ENCODE peak calls at places on chromosomes 5 and 9, in nine cellular contexts. One of them, this sample, is unnamed.
A peak's percentile ranks its signal among the peaks of the same experiment; 100 is the strongest.

GRCh38 chr5:32331927-32332274 is 19.2 kb upstream of the MTMR12 start:
- DNase-seq in ecto neural progenitor cell: no peak
- DNase-seq in IMR-90: no peak
- DNase-seq in HTR-8/SVneo: no peak
- DNase-seq in effector memory CD4-positive, alpha-beta T cell: no peak
- DNase-seq in naive thymus-derived CD8-positive, alpha-beta T cell: no peak
- DNase-seq in NCI-H1105: no peak
- DNase-seq in neural progenitor cell: no peak
- DNase-seq in occipital lobe: no peak
- DNase-seq in this sample: no peak

GRCh38 chr9:134163374-134164196 is 779 bp downstream of the RNU6ATAC start:
- DNase-seq in ecto neural progenitor cell: peak; percentile 65
- DNase-seq in effector memory CD4-positive, alpha-beta T cell: peak; percentile 58
- DNase-seq in HTR-8/SVneo: no peak
- DNase-seq in NCI-H1105: no peak
- DNase-seq in neural progenitor cell: peak; percentile 57
- DNase-seq in occipital lobe: peak; percentile 34
- DNase-seq in naive thymus-derived CD8-positive, alpha-beta T cell: peak; percentile 72
- DNase-seq in IMR-90: peak; percentile 22
- DNase-seq in this sample: no peak

GRCh38 chr5:203246-203645 is 12.0 kb downstream of the LRRC14B start:
- DNase-seq in ecto neural progenitor cell: no peak
- DNase-seq in IMR-90: no peak
- DNase-seq in NCI-H1105: no peak
- DNase-seq in effector memory CD4-positive, alpha-beta T cell: no peak
- DNase-seq in HTR-8/SVneo: no peak
- DNase-seq in naive thymus-derived CD8-positive, alpha-beta T cell: no peak
- DNase-seq in occipital lobe: no peak
- DNase-seq in neural progenitor cell: no peak
- DNase-seq in this sample: no peak

GRCh38 chr9:5580650-5581049 is 48.3 kb upstream of the RIC1 start:
- DNase-seq in IMR-90: no peak
- DNase-seq in ecto neural progenitor cell: no peak
- DNase-seq in occipital lobe: no peak
- DNase-seq in NCI-H1105: no peak
- DNase-seq in neural progenitor cell: no peak
- DNase-seq in HTR-8/SVneo: no peak
- DNase-seq in effector memory CD4-positive, alpha-beta T cell: no peak
- DNase-seq in naive thymus-derived CD8-positive, alpha-beta T cell: no peak
- DNase-seq in this sample: no peak

GRCh38 chr9:97412628-97413382 is 909 bp downstream of the TDRD7 start:
- DNase-seq in naive thymus-derived CD8-positive, alpha-beta T cell: no peak
- DNase-seq in occipital lobe: no peak
- DNase-seq in HTR-8/SVneo: peak; percentile 22
- DNase-seq in ecto neural progenitor cell: no peak
- DNase-seq in IMR-90: peak; percentile 5
- DNase-seq in NCI-H1105: no peak
- DNase-seq in effector memory CD4-positive, alpha-beta T cell: no peak
- DNase-seq in neural progenitor cell: no peak
- DNase-seq in this sample: no peak

GRCh38 chr5:1951165-1951816 is 68.6 kb upstream of the IRX4 start:
- DNase-seq in naive thymus-derived CD8-positive, alpha-beta T cell: no peak
- DNase-seq in ecto neural progenitor cell: no peak
- DNase-seq in occipital lobe: no peak
- DNase-seq in HTR-8/SVneo: no peak
- DNase-seq in neural progenitor cell: no peak
- DNase-seq in effector memory CD4-positive, alpha-beta T cell: no peak
- DNase-seq in NCI-H1105: no peak
- DNase-seq in IMR-90: no peak
- DNase-seq in this sample: no peak

GRCh38 chr5:4544049-4544675 is 596.0 kb upstream of the ADAMTS16 start:
- DNase-seq in NCI-H1105: no peak
- DNase-seq in IMR-90: no peak
- DNase-seq in HTR-8/SVneo: no peak
- DNase-seq in neural progenitor cell: peak; percentile 58
- DNase-seq in naive thymus-derived CD8-positive, alpha-beta T cell: no peak
- DNase-seq in effector memory CD4-positive, alpha-beta T cell: no peak
- DNase-seq in ecto neural progenitor cell: no peak
- DNase-seq in occipital lobe: no peak
- DNase-seq in this sample: no peak

GRCh38 chr9:4207881-4208615 is 91.8 kb downstream of the GLIS3 start:
- DNase-seq in HTR-8/SVneo: no peak
- DNase-seq in ecto neural progenitor cell: no peak
- DNase-seq in NCI-H1105: no peak
- DNase-seq in IMR-90: peak; percentile 61
- DNase-seq in occipital lobe: no peak
- DNase-seq in effector memory CD4-positive, alpha-beta T cell: no peak
- DNase-seq in naive thymus-derived CD8-positive, alpha-beta T cell: no peak
- DNase-seq in neural progenitor cell: no peak
- DNase-seq in this sample: no peak

GRCh38 chr5:78760411-78761169 is 112.0 kb upstream of the LHFPL2 start:
- DNase-seq in HTR-8/SVneo: no peak
- DNase-seq in ecto neural progenitor cell: no peak
- DNase-seq in effector memory CD4-positive, alpha-beta T cell: no peak
- DNase-seq in NCI-H1105: no peak
- DNase-seq in occipital lobe: no peak
- DNase-seq in IMR-90: no peak
- DNase-seq in neural progenitor cell: no peak
- DNase-seq in naive thymus-derived CD8-positive, alpha-beta T cell: no peak
- DNase-seq in this sample: peak; percentile 15

GRCh38 chr5:141861194-141861593 is 17.0 kb downstream of the PCDH1 start:
- DNase-seq in neural progenitor cell: no peak
- DNase-seq in ecto neural progenitor cell: no peak
- DNase-seq in HTR-8/SVneo: no peak
- DNase-seq in effector memory CD4-positive, alpha-beta T cell: no peak
- DNase-seq in IMR-90: no peak
- DNase-seq in occipital lobe: no peak
- DNase-seq in NCI-H1105: no peak
- DNase-seq in naive thymus-derived CD8-positive, alpha-beta T cell: no peak
- DNase-seq in this sample: no peak

GRCh38 chr5:73619606-73620334 is 6.2 kb upstream of the ARHGEF28 start:
- DNase-seq in effector memory CD4-positive, alpha-beta T cell: no peak
- DNase-seq in HTR-8/SVneo: no peak
- DNase-seq in NCI-H1105: no peak
- DNase-seq in naive thymus-derived CD8-positive, alpha-beta T cell: no peak
- DNase-seq in IMR-90: no peak
- DNase-seq in occipital lobe: no peak
- DNase-seq in neural progenitor cell: no peak
- DNase-seq in ecto neural progenitor cell: no peak
- DNase-seq in this sample: no peak

GRCh38 chr5:177116631-177117373 is 16.8 kb upstream of the NSD1 start:
- DNase-seq in IMR-90: peak; percentile 53
- DNase-seq in HTR-8/SVneo: no peak
- DNase-seq in effector memory CD4-positive, alpha-beta T cell: peak; percentile 71
- DNase-seq in ecto neural progenitor cell: peak; percentile 85
- DNase-seq in occipital lobe: peak; percentile 86
- DNase-seq in NCI-H1105: no peak
- DNase-seq in naive thymus-derived CD8-positive, alpha-beta T cell: peak; percentile 81
- DNase-seq in neural progenitor cell: peak; percentile 61
- DNase-seq in this sample: no peak

GRCh38 chr9:127903557-127904475 is 4.4 kb upstream of the ST6GALNAC6 start:
- DNase-seq in IMR-90: no peak
- DNase-seq in neural progenitor cell: no peak
- DNase-seq in effector memory CD4-positive, alpha-beta T cell: peak; percentile 35
- DNase-seq in naive thymus-derived CD8-positive, alpha-beta T cell: peak; percentile 56
- DNase-seq in HTR-8/SVneo: no peak
- DNase-seq in occipital lobe: no peak
- DNase-seq in ecto neural progenitor cell: peak; percentile 47
- DNase-seq in NCI-H1105: no peak
- DNase-seq in this sample: no peak

This sample was measured in osteocyte.